ENCODE peak calls at places on chromosome 16, in seven cellular contexts. L is thoracic aorta, R is transverse colon, C is Peyer's patch, D is brain microvascular endothelial cell, Q is WERI-Rb-1, E is tibial artery. W is an unnamed sample.

GRCh38 chr16:30958164-30959083 is 870 bp downstream of the SETD1A start:
- DNase-seq in L (no peak), R (peak), C (peak), D (no peak), Q (peak), E (no peak), W (no peak)

GRCh38 chr16:79607587-79607986 is 7.0 kb upstream of the MAF start:
- DNase-seq in L (no peak), R (no peak), C (no peak), D (peak), Q (no peak), E (no peak), W (no peak)

GRCh38 chr16:81415757-81416156 is 28.9 kb upstream of the CMIP start:
- DNase-seq in L (no peak), R (no peak), C (no peak), D (no peak), Q (no peak), E (no peak), W (no peak)

GRCh38 chr16:53518550-53519416 is 15.8 kb upstream of the AKTIP start:
- DNase-seq in L (no peak), R (peak), C (peak), D (peak), Q (peak), E (no peak), W (peak)

GRCh38 chr16:66911801-66912200 is 6.9 kb downstream of the CDH16 start:
- DNase-seq in L (no peak), R (no peak), C (no peak), D (no peak), Q (no peak), E (no peak), W (no peak)

GRCh38 chr16:56477096-56477878 is 25.9 kb downstream of the OGFOD1 start:
- DNase-seq in L (peak), R (no peak), C (no peak), D (peak), Q (no peak), E (no peak), W (no peak)

GRCh38 chr16:76639685-76640289 is 362.6 kb downstream of the CNTNAP4 start:
- DNase-seq in L (no peak), R (no peak), C (no peak), D (no peak), Q (peak), E (no peak), W (no peak)

GRCh38 chr16:51159864-51160263 is 8.8 kb upstream of the SALL1 start:
- DNase-seq in L (no peak), R (no peak), C (no peak), D (no peak), Q (no peak), E (no peak), W (no peak)

GRCh38 chr16:88477631-88478030 is 24.6 kb downstream of the ZFPM1 start:
- DNase-seq in L (no peak), R (no peak), C (no peak), D (no peak), Q (no peak), E (no peak), W (no peak)

GRCh38 chr16:57941016-57941656 is 29.8 kb downstream of the CNGB1 start:
- DNase-seq in L (no peak), R (peak), C (no peak), D (no peak), Q (no peak), E (no peak), W (no peak)

GRCh38 chr16:61730997-61731396 is 305.2 kb downstream of the CDH8 start:
- DNase-seq in L (no peak), R (no peak), C (no peak), D (no peak), Q (no peak), E (no peak), W (no peak)

GRCh38 chr16:20637247-20637646 is 60.2 kb downstream of the ACSM1 start:
- DNase-seq in L (no peak), R (no peak), C (no peak), D (no peak), Q (no peak), E (no peak), W (no peak)

GRCh38 chr16:28589069-28589468 is 7.8 kb downstream of the SULT1A2 start:
- DNase-seq in L (no peak), R (no peak), C (no peak), D (no peak), Q (no peak), E (no peak), W (no peak)

GRCh38 chr16:8885674-8886592 is 3.8 kb downstream of the LITAFD start:
- DNase-seq in L (no peak), R (peak), C (no peak), D (no peak), Q (peak), E (no peak), W (no peak)

GRCh38 chr16:79867425-79867997 is 267.0 kb upstream of the MAF start:
- DNase-seq in L (no peak), R (no peak), C (no peak), D (no peak), Q (no peak), E (no peak), W (no peak)

GRCh38 chr16:89986600-89986999 is 32.7 kb downstream of the DBNDD1 start:
- DNase-seq in L (no peak), R (no peak), C (no peak), D (no peak), Q (no peak), E (no peak), W (no peak)

GRCh38 chr16:85870159-85870558 is 28.8 kb upstream of the IRF8 start:
- DNase-seq in L (no peak), R (no peak), C (no peak), D (no peak), Q (no peak), E (no peak), W (no peak)

GRCh38 chr16:87697792-87698191 is 68.0 kb downstream of the KLHDC4 start:
- DNase-seq in L (no peak), R (no peak), C (no peak), D (no peak), Q (no peak), E (no peak), W (no peak)

GRCh38 chr16:20023190-20023589 is 50.5 kb downstream of the GPR139 start:
- DNase-seq in L (no peak), R (no peak), C (no peak), D (peak), Q (no peak), E (no peak), W (no peak)

GRCh38 chr16:23527961-23528634 is 17.8 kb upstream of the GGA2 start:
- DNase-seq in L (no peak), R (no peak), C (no peak), D (no peak), Q (no peak), E (no peak), W (no peak)

GRCh38 chr16:86346034-86346433 is 164.3 kb upstream of the FOXF1 start:
- DNase-seq in L (no peak), R (no peak), C (no peak), D (no peak), Q (no peak), E (no peak), W (no peak)

GRCh38 chr16:53865492-53865863 is 161.5 kb downstream of the FTO start:
- DNase-seq in L (no peak), R (no peak), C (no peak), D (peak), Q (no peak), E (no peak), W (no peak)

GRCh38 chr16:64751906-64752305 is 370.0 kb downstream of the CDH11 start:
- DNase-seq in L (no peak), R (no peak), C (no peak), D (peak), Q (no peak), E (no peak), W (no peak)

GRCh38 chr16:80718480-80719220 is 85.7 kb downstream of the CDYL2 start:
- DNase-seq in L (no peak), R (no peak), C (no peak), D (peak), Q (no peak), E (no peak), W (no peak)

GRCh38 chr16:56420613-56421012 is 4.7 kb downstream of the AMFR start:
- DNase-seq in L (no peak), R (no peak), C (no peak), D (no peak), Q (no peak), E (no peak), W (no peak)

GRCh38 chr16:84898447-84898846 is 78.7 kb downstream of the CRISPLD2 start:
- DNase-seq in L (no peak), R (no peak), C (no peak), D (peak), Q (no peak), E (no peak), W (no peak)

GRCh38 chr16:24035127-24035842 is 199.5 kb downstream of the PRKCB start:
- DNase-seq in L (no peak), R (peak), C (peak), D (no peak), Q (no peak), E (no peak), W (peak)

GRCh38 chr16:31874354-31875111 is 926 bp downstream of the ZNF267 start:
- DNase-seq in L (no peak), R (no peak), C (peak), D (peak), Q (no peak), E (no peak), W (peak)

GRCh38 chr16:47073223-47074155 is 70.3 kb downstream of the NETO2 start:
- DNase-seq in L (no peak), R (peak), C (no peak), D (no peak), Q (no peak), E (peak), W (no peak)

GRCh38 chr16:46569231-46569735 is 51.9 kb downstream of the SHCBP1 start:
- DNase-seq in L (no peak), R (no peak), C (no peak), D (no peak), Q (no peak), E (no peak), W (no peak)

GRCh38 chr16:10565167-10565566 is 15.2 kb downstream of the EMP2 start:
- DNase-seq in L (no peak), R (no peak), C (no peak), D (no peak), Q (no peak), E (no peak), W (no peak)

GRCh38 chr16:2001456-2002355 is 7.9 kb downstream of the ZNF598 start:
- DNase-seq in L (no peak), R (no peak), C (no peak), D (no peak), Q (no peak), E (no peak), W (no peak)

DNA sequence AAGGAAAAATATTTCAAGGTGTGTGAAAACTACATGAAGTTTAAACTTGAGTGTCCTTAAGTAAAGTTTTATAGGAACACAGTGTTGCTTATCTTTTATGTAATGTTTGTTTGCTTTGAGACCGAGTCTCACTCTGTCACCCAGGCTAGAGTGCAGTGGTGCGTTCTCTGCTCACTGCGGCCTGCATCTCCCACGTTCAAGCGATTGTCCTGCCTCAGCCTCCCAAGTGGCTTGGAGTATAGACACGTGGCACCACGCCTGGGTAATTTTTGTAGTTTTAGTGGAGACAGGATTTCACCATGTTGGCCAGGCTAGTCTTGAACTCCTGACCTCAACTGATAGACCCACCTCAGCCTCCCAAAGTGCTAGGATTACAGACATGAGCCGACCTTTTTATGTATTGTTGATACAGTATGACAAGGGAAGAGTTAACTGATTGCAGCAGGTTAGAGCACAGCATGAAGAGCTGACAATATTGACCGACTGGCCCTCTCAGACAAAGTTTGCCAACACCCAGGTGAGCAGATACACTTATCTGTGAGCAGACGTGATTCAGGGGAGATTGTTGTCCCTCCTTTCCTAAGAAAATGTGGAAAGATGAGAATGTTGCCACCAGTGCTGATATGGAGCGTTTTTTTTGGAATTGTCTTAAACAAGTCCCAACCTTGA is 373.7 kb downstream of the WWOX start:
- DNase-seq in L (no peak), R (no peak), C (no peak), D (no peak), Q (no peak), E (no peak), W (no peak)
- H3K27ac ChIP-seq in L (no peak), R (no peak), C (no peak), D (no peak), Q (no peak), E (no peak), W (no peak)

DNA sequence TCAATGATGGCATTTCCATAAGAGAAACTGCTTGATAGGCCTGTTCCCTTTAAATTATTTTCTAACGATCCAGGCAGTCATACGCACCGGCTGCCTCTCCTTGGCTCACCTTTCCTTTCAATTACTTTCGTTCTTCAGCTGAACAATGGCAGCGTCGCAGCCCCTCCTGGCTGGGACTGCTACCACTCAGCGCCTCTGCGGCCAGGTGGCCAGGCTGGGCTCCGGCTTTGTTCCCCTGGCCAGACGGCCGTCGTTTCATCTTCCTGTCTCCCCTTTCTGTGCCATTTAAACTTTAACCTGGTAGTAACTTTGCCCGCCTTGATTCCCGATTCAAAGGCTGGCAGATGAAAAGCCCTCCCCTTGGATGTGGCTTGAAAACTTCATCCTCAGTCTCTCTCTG is 79.0 kb downstream of the C16orf78 start:
- DNase-seq in L (no peak), R (no peak), C (no peak), D (no peak), Q (no peak), E (peak), W (no peak)
- H3K4me3 ChIP-seq in L (no peak), R (no peak), C (no peak), D (no peak), Q (no peak), E (no peak), W (no peak)

GRCh38 chr16:396605-397004 is 394 bp upstream of the NME4 start:
- DNase-seq in L (no peak), R (peak), C (no peak), D (peak), Q (peak), E (peak), W (no peak)

GRCh38 chr16:398551-399277 is 1.7 kb downstream of the NME4 start:
- DNase-seq in L (no peak), R (no peak), C (no peak), D (no peak), Q (no peak), E (no peak), W (no peak)

GRCh38 chr16:397736-398332 is 835 bp downstream of the NME4 start:
- DNase-seq in L (no peak), R (peak), C (peak), D (peak), Q (peak), E (peak), W (no peak)

GRCh38 chr16:397135-397661 is at the start of gene NME4:
- DNase-seq in L (no peak), R (peak), C (no peak), D (no peak), Q (no peak), E (no peak), W (no peak)

DNA sequence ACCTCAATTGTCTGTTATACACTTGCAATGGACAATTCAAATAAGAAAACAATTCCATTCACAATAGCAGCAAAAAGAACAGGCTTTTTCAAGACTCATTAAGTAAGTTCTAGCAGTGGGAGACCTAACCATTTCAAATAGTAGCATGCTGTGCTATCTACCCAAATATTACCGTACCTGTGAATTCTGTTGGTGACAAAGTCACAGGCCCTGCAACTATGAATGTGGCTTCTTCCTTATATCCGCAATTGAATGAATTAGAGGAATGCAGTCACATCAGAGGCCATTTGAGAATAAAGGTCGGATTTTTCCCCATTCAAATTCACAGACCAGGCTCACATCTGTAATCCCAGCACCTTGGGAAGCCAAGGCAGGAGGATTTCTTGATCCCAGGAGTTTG is 800 bp upstream of the NME4 start:
- DNase-seq in L (no peak), R (no peak), C (no peak), D (no peak), Q (no peak), E (no peak), W (no peak)
- H3K27ac ChIP-seq in L (peak), R (peak), C (no peak), D (no peak), Q (peak), E (peak), W (peak)

GRCh38 chr16:3171855-3172593 is 16.0 kb upstream of the OR1F1 start:
- DNase-seq in L (no peak), R (no peak), C (no peak), D (peak), Q (no peak), E (no peak), W (no peak)

GRCh38 chr16:3168706-3169105 is 19.3 kb upstream of the OR1F1 start:
- DNase-seq in L (no peak), R (no peak), C (no peak), D (no peak), Q (no peak), E (no peak), W (no peak)

GRCh38 chr16:3173892-3174617 is 13.9 kb upstream of the OR1F1 start:
- DNase-seq in L (no peak), R (no peak), C (no peak), D (no peak), Q (peak), E (no peak), W (no peak)

GRCh38 chr16:3171181-3171854 is 16.7 kb upstream of the OR1F1 start:
- DNase-seq in L (no peak), R (no peak), C (no peak), D (no peak), Q (no peak), E (no peak), W (peak)

GRCh38 chr16:3170440-3171180 is 17.4 kb upstream of the OR1F1 start:
- DNase-seq in L (no peak), R (no peak), C (no peak), D (no peak), Q (no peak), E (no peak), W (no peak)
- H3K4me3 ChIP-seq in L (peak), R (no peak), C (no peak), D (peak), Q (no peak), E (peak), W (peak)

W was measured in CD8-positive, alpha-beta memory T cell.